ENCODE peak calls at places on chromosomes 5 and 9, in nine cellular contexts. P is Kasumi-1, C is left kidney, S is SJCRH30, B is ovary, F is foreskin fibroblast, D is GM12864, Q is heart right ventricle, H is head of caudate nucleus. K is an unnamed sample.

GRCh38 chr9:98168952-98169488 is 23.4 kb downstream of the CORO2A start:
- DNase-seq in P (no peak), C (peak), S (peak), B (no peak), F (peak), D (peak), Q (peak), H (no peak), K (no peak)

GRCh38 chr9:12972608-12973589 is 198.1 kb downstream of the LURAP1L start:
- DNase-seq in P (peak), C (no peak), S (no peak), B (no peak), F (no peak), D (no peak), Q (no peak), H (peak), K (no peak)

GRCh38 chr5:42487821-42488220 is 64.6 kb downstream of the GHR start:
- DNase-seq in P (no peak), C (no peak), S (peak), B (no peak), F (no peak), D (no peak), Q (no peak), H (no peak), K (no peak)

GRCh38 chr5:74179701-74180100 is 460.8 kb downstream of the ENC1 start:
- DNase-seq in P (no peak), C (no peak), S (no peak), B (no peak), F (no peak), D (no peak), Q (no peak), H (no peak), K (no peak)

GRCh38 chr5:105922574-105922973 is 1748.2 kb downstream of the EFNA5 start:
- DNase-seq in P (no peak), C (no peak), S (no peak), B (no peak), F (no peak), D (no peak), Q (no peak), H (no peak), K (no peak)

GRCh38 chr5:172162348-172162747 is 25.7 kb downstream of the STK10 start:
- DNase-seq in P (peak), C (no peak), S (no peak), B (no peak), F (no peak), D (no peak), Q (no peak), H (no peak), K (no peak)

GRCh38 chr9:16257604-16258003 is 612.9 kb downstream of the BNC2 start:
- DNase-seq in P (no peak), C (no peak), S (no peak), B (no peak), F (no peak), D (no peak), Q (no peak), H (no peak), K (no peak)

GRCh38 chr5:95866431-95867063 is 44.0 kb upstream of the GLRX start:
- DNase-seq in P (no peak), C (no peak), S (no peak), B (no peak), F (no peak), D (no peak), Q (no peak), H (no peak), K (no peak)

GRCh38 chr5:8729437-8729836 is 816.4 kb downstream of the SEMA5A start:
- DNase-seq in P (no peak), C (no peak), S (no peak), B (no peak), F (peak), D (no peak), Q (no peak), H (no peak), K (peak)

GRCh38 chr5:139297439-139298133 is 4.0 kb downstream of the MATR3 start:
- DNase-seq in P (no peak), C (peak), S (no peak), B (no peak), F (no peak), D (no peak), Q (no peak), H (no peak), K (no peak)

GRCh38 chr5:113614191-113614590 is 100.7 kb downstream of the YTHDC2 start:
- DNase-seq in P (no peak), C (no peak), S (no peak), B (no peak), F (no peak), D (no peak), Q (no peak), H (no peak), K (no peak)

GRCh38 chr5:69042500-69042899 is 51.3 kb upstream of the SLC30A5 start:
- DNase-seq in P (no peak), C (no peak), S (no peak), B (no peak), F (no peak), D (no peak), Q (no peak), H (no peak), K (no peak)

GRCh38 chr5:174533771-174534221 is 190.6 kb upstream of the MSX2 start:
- DNase-seq in P (peak), C (no peak), S (no peak), B (no peak), F (peak), D (no peak), Q (no peak), H (no peak), K (peak)